ENCODE peak calls at places on chromosomes 4 and X, in eight cellular contexts. W is progenitor cell of endocrine pancreas; O is uterus; H is adipocyte; I is substantia nigra; Q is SK-N-SH; Y is NCI-H510A treated with DMSO at 0.1 percent for 48 hours; T is stimulated activated CD4-positive, alpha-beta T cell treated with anti-CD3 and anti-CD28 coated beads, Interleukin-15, amount 100 ng/mL, for 48 hours. P is an unnamed sample.
A peak's percentile ranks its signal among the peaks of the same experiment; 100 is the strongest.

GRCh38 chr4:185424905-185425599 is 712 bp downstream of the UFSP2 start:
- DNase-seq in W (no peak), O (no peak), H (peak; percentile 21), I (no peak), Q (no peak), Y (peak; percentile 65), T (no peak), P (no peak)

GRCh38 chr4:163165217-163166017 is 1.3 kb downstream of the NAF1 start:
- DNase-seq in W (no peak), O (no peak), H (peak; percentile 36), I (no peak), Q (no peak), Y (no peak), T (no peak), P (no peak)

GRCh38 chrX:110284159-110284558 is 33.7 kb downstream of the AMMECR1 start:
- DNase-seq in W (no peak), O (no peak), H (peak; percentile 61), I (no peak), Q (no peak), Y (no peak), T (no peak), P (no peak)

GRCh38 chrX:38649674-38650647 is 88.6 kb downstream of the TSPAN7 start:
- DNase-seq in W (no peak), O (no peak), H (no peak), I (no peak), Q (no peak), Y (no peak), T (no peak), P (no peak)

GRCh38 chr4:25578431-25578830 is 77.2 kb upstream of the SLC34A2 start:
- DNase-seq in W (no peak), O (no peak), H (no peak), I (no peak), Q (no peak), Y (no peak), T (no peak), P (no peak)

GRCh38 chr4:32462944-32463343 is 1742.8 kb downstream of the PCDH7 start:
- DNase-seq in W (no peak), O (no peak), H (peak; percentile 7), I (no peak), Q (no peak), Y (no peak), T (no peak), P (peak; percentile 24)

GRCh38 chrX:152136312-152136711 is 2.1 kb downstream of the MAGEA10 start:
- DNase-seq in W (no peak), O (no peak), H (no peak), I (no peak), Q (no peak), Y (no peak), T (no peak), P (no peak)

GRCh38 chr4:48738856-48739255 is 41.2 kb downstream of the FRYL start:
- DNase-seq in W (no peak), O (no peak), H (no peak), I (no peak), Q (no peak), Y (no peak), T (no peak), P (no peak)

GRCh38 chrX:75522565-75523411 is at the start of gene ZDHHC15:
- DNase-seq in W (peak; percentile 43), O (peak; percentile 53), H (peak; percentile 72), I (peak; percentile 52), Q (peak; percentile 64), Y (peak; percentile 53), T (peak; percentile 35), P (no peak)

GRCh38 chr4:37763831-37764230 is 62.7 kb upstream of the PGM2 start:
- DNase-seq in W (no peak), O (no peak), H (no peak), I (no peak), Q (no peak), Y (peak; percentile 55), T (no peak), P (no peak)

GRCh38 chr4:38154681-38155588 is 194.7 kb downstream of the PTTG2 start:
- DNase-seq in W (no peak), O (no peak), H (no peak), I (peak; percentile 12), Q (no peak), Y (no peak), T (no peak), P (no peak)

GRCh38 chrX:12894074-12894691 is 12.2 kb upstream of the TLR8 start:
- DNase-seq in W (no peak), O (peak; percentile 16), H (no peak), I (peak; percentile 17), Q (peak; percentile 50), Y (no peak), T (peak; percentile 19), P (peak; percentile 59)

GRCh38 chr4:118180776-118181175 is 146.5 kb downstream of the NDST3 start:
- DNase-seq in W (no peak), O (no peak), H (peak; percentile 26), I (no peak), Q (no peak), Y (no peak), T (no peak), P (no peak)

GRCh38 chrX:103535206-103535605 is 15.9 kb upstream of the RAB40A start:
- DNase-seq in W (no peak), O (no peak), H (no peak), I (no peak), Q (no peak), Y (no peak), T (no peak), P (no peak)

GRCh38 chrX:54066841-54067240 is 22.6 kb upstream of the PHF8 start:
- DNase-seq in W (no peak), O (no peak), H (peak; percentile 40), I (no peak), Q (no peak), Y (no peak), T (no peak), P (no peak)

GRCh38 chrX:102345916-102346315 is 93.9 kb downstream of the NXF2B start:
- DNase-seq in W (peak; percentile 51), O (peak; percentile 61), H (peak; percentile 75), I (no peak), Q (peak; percentile 61), Y (no peak), T (peak; percentile 64), P (peak; percentile 57)

GRCh38 chrX:121336831-121337421 is 289.5 kb downstream of the GLUD2 start:
- DNase-seq in W (no peak), O (no peak), H (no peak), I (no peak), Q (no peak), Y (peak; percentile 59), T (no peak), P (no peak)

GRCh38 chrX:15301924-15302323 is 13.5 kb downstream of the ASB11 start:
- DNase-seq in W (no peak), O (no peak), H (peak; percentile 30), I (no peak), Q (no peak), Y (peak; percentile 11), T (peak; percentile 0), P (no peak)

GRCh38 chr4:73528171-73528570 is 46.6 kb downstream of the AFM start:
- DNase-seq in W (no peak), O (no peak), H (no peak), I (no peak), Q (no peak), Y (no peak), T (no peak), P (no peak)